ENCODE peak calls at places on chromosome 13, in four cellular contexts. M is stimulated activated CD4-positive, alpha-beta T cell treated with anti-CD3 and anti-CD28 coated beads, Interleukin-1b, Interleukin-23, amount 100 ng/mL, for 24 hours; F is testis; Y is ovary. O is an unnamed sample.

GRCh38 chr13:110615005-110615321 is 382 bp upstream of the NAXD start:
- DNase-seq in M (no peak), F (no peak), Y (no peak), O (no peak)

GRCh38 chr13:26749905-26750304 is 10.7 kb downstream of the GPR12 start:
- DNase-seq in M (no peak), F (no peak), Y (no peak), O (no peak)

GRCh38 chr13:109402976-109403375 is 383.4 kb downstream of the IRS2 start:
- DNase-seq in M (no peak), F (no peak), Y (no peak), O (no peak)

GRCh38 chr13:94708031-94708571 is 4.2 kb downstream of the SOX21 start:
- DNase-seq in M (no peak), F (no peak), Y (no peak), O (no peak)

GRCh38 chr13:29474991-29475390 is 120.5 kb downstream of the SLC7A1 start:
- DNase-seq in M (no peak), F (no peak), Y (no peak), O (no peak)

GRCh38 chr13:99051768-99052455 is 74.0 kb upstream of the DOCK9 start:
- DNase-seq in M (no peak), F (no peak), Y (no peak), O (no peak)

GRCh38 chr13:114043421-114044053 is 69.7 kb upstream of the C13orf46 start:
- DNase-seq in M (no peak), F (no peak), Y (no peak), O (peak)

GRCh38 chr13:105616313-105617075 is 919.0 kb downstream of the EFNB2 start:
- DNase-seq in M (no peak), F (no peak), Y (no peak), O (no peak)

GRCh38 chr13:75938811-75939525 is 302.8 kb downstream of the LMO7 start:
- DNase-seq in M (no peak), F (no peak), Y (no peak), O (no peak)

GRCh38 chr13:23020246-23020843 is 160.4 kb upstream of the SGCG start:
- DNase-seq in M (no peak), F (peak), Y (peak), O (peak)

GRCh38 chr13:37598572-37598971 is at the start of gene POSTN:
- DNase-seq in M (no peak), F (no peak), Y (no peak), O (no peak)

GRCh38 chr13:88656751-88657150 is 985.6 kb downstream of the SLITRK5 start:
- DNase-seq in M (no peak), F (no peak), Y (no peak), O (no peak)

GRCh38 chr13:48402325-48402962 is 10.5 kb downstream of the LPAR6 start:
- DNase-seq in M (no peak), F (no peak), Y (no peak), O (no peak)

GRCh38 chr13:112587767-112588489 is at the start of gene TUBGCP3:
- DNase-seq in M (peak), F (peak), Y (peak), O (peak)

GRCh38 chr13:20553309-20553708 is 13.6 kb upstream of the IFT88 start:
- DNase-seq in M (no peak), F (no peak), Y (no peak), O (no peak)

GRCh38 chr13:31755211-31755610 is 15.9 kb downstream of the RXFP2 start:
- DNase-seq in M (no peak), F (no peak), Y (no peak), O (no peak)

GRCh38 chr13:114089341-114089740 is 43.1 kb downstream of the RASA3 start:
- DNase-seq in M (no peak), F (no peak), Y (peak), O (peak)

GRCh38 chr13:112995395-112996091 is 26.5 kb downstream of the MCF2L start:
- DNase-seq in M (no peak), F (no peak), Y (no peak), O (no peak)

GRCh38 chr13:33318744-33319143 is 33.2 kb upstream of the STARD13 start:
- DNase-seq in M (no peak), F (no peak), Y (no peak), O (no peak)

GRCh38 chr13:31236211-31236786 is 36.5 kb downstream of the B3GLCT start:
- DNase-seq in M (no peak), F (no peak), Y (no peak), O (no peak)

GRCh38 chr13:93476175-93476574 is 249.6 kb downstream of the GPC6 start:
- DNase-seq in M (no peak), F (no peak), Y (no peak), O (no peak)

GRCh38 chr13:108902557-108903155 is 273.2 kb downstream of the MYO16 start:
- DNase-seq in M (no peak), F (peak), Y (no peak), O (no peak)

O was measured in left cardiac atrium.